ENCODE peak calls at places on chromosome X, in seven cellular contexts. One of them, this sample, is unnamed. For H3K36me3, the result is how much of the 10 kb centered on the place peaks cover.

GRCh38 chrX:13074297-13075262 is 30.2 kb upstream of the FAM9C start:
- DNase-seq in prostate gland: no peak
- DNase-seq in PC-3: no peak
- DNase-seq in fibroblast of lung: no peak
- DNase-seq in GM23248: no peak
- DNase-seq in brain microvascular endothelial cell: no peak
- DNase-seq in upper lobe of right lung: no peak
- DNase-seq in this sample: no peak

GRCh38 chrX:8981742-8982141 is 52.2 kb downstream of the FAM9B start:
- DNase-seq in prostate gland: no peak
- DNase-seq in PC-3: no peak
- DNase-seq in fibroblast of lung: peak
- DNase-seq in GM23248: no peak
- DNase-seq in brain microvascular endothelial cell: no peak
- DNase-seq in upper lobe of right lung: no peak
- DNase-seq in this sample: no peak

GRCh38 chrX:81336455-81337144 is 134.7 kb downstream of the SH3BGRL start:
- DNase-seq in prostate gland: no peak
- DNase-seq in PC-3: no peak
- DNase-seq in fibroblast of lung: peak
- DNase-seq in GM23248: no peak
- DNase-seq in brain microvascular endothelial cell: no peak
- DNase-seq in upper lobe of right lung: no peak
- DNase-seq in this sample: no peak

GRCh38 chrX:14964500-14964899 is 91.3 kb downstream of the MOSPD2 start:
- DNase-seq in prostate gland: no peak
- DNase-seq in PC-3: peak
- DNase-seq in fibroblast of lung: peak
- DNase-seq in GM23248: peak
- DNase-seq in brain microvascular endothelial cell: peak
- DNase-seq in upper lobe of right lung: no peak
- DNase-seq in this sample: no peak

GRCh38 chrX:71543316-71543715 is 10.4 kb downstream of the OGT start:
- DNase-seq in prostate gland: no peak
- DNase-seq in PC-3: peak
- DNase-seq in fibroblast of lung: peak
- DNase-seq in GM23248: peak
- DNase-seq in brain microvascular endothelial cell: peak
- DNase-seq in upper lobe of right lung: no peak
- DNase-seq in this sample: peak

GRCh38 chrX:123648028-123648810 is 84.6 kb downstream of the THOC2 start:
- DNase-seq in prostate gland: peak
- DNase-seq in PC-3: peak
- DNase-seq in fibroblast of lung: peak
- DNase-seq in GM23248: peak
- DNase-seq in brain microvascular endothelial cell: peak
- DNase-seq in upper lobe of right lung: peak
- DNase-seq in this sample: peak

GRCh38 chrX:141989802-141990201 is 86.1 kb downstream of the MAGEC1 start:
- DNase-seq in prostate gland: peak
- DNase-seq in PC-3: peak
- DNase-seq in fibroblast of lung: peak
- DNase-seq in GM23248: no peak
- DNase-seq in brain microvascular endothelial cell: no peak
- DNase-seq in upper lobe of right lung: no peak
- DNase-seq in this sample: no peak

GRCh38 chrX:47707031-47707780 is 48.2 kb upstream of the UXT start:
- DNase-seq in prostate gland: no peak
- DNase-seq in PC-3: no peak
- DNase-seq in fibroblast of lung: no peak
- DNase-seq in GM23248: peak
- DNase-seq in brain microvascular endothelial cell: peak
- DNase-seq in upper lobe of right lung: no peak
- DNase-seq in this sample: no peak

GRCh38 chrX:29090811-29091210 is 503.6 kb downstream of the IL1RAPL1 start:
- DNase-seq in prostate gland: no peak
- DNase-seq in PC-3: peak
- DNase-seq in fibroblast of lung: peak
- DNase-seq in GM23248: no peak
- DNase-seq in brain microvascular endothelial cell: no peak
- DNase-seq in upper lobe of right lung: no peak
- DNase-seq in this sample: no peak

GRCh38 chrX:107826286-107827136 is 845 bp downstream of the MID2 start:
- DNase-seq in prostate gland: peak
- DNase-seq in PC-3: peak
- DNase-seq in fibroblast of lung: peak
- DNase-seq in GM23248: peak
- DNase-seq in brain microvascular endothelial cell: peak
- DNase-seq in upper lobe of right lung: peak
- DNase-seq in this sample: no peak

GRCh38 chrX:41600266-41600665 is 88.5 kb upstream of the GPR34 start:
- DNase-seq in prostate gland: no peak
- DNase-seq in PC-3: no peak
- DNase-seq in fibroblast of lung: peak
- DNase-seq in GM23248: peak
- DNase-seq in brain microvascular endothelial cell: peak
- DNase-seq in upper lobe of right lung: no peak
- DNase-seq in this sample: peak

GRCh38 chrX:70166601-70167590 is 10.4 kb upstream of the DGAT2L6 start:
- DNase-seq in prostate gland: no peak
- DNase-seq in PC-3: peak
- DNase-seq in fibroblast of lung: peak
- DNase-seq in GM23248: peak
- DNase-seq in brain microvascular endothelial cell: peak
- DNase-seq in upper lobe of right lung: no peak
- DNase-seq in this sample: peak

GRCh38 chrX:50889582-50889981 is 21.0 kb upstream of the BMP15 start:
- DNase-seq in prostate gland: no peak
- DNase-seq in PC-3: no peak
- DNase-seq in fibroblast of lung: no peak
- DNase-seq in GM23248: no peak
- DNase-seq in brain microvascular endothelial cell: no peak
- DNase-seq in upper lobe of right lung: no peak
- DNase-seq in this sample: no peak

GRCh38 chrX:113315927-113316326 is 475.3 kb upstream of the AMOT start:
- DNase-seq in prostate gland: no peak
- DNase-seq in PC-3: no peak
- DNase-seq in fibroblast of lung: no peak
- DNase-seq in GM23248: no peak
- DNase-seq in brain microvascular endothelial cell: no peak
- DNase-seq in upper lobe of right lung: no peak
- DNase-seq in this sample: no peak

GRCh38 chrX:68511255-68511654 is 12.4 kb downstream of the YIPF6 start:
- DNase-seq in prostate gland: peak
- DNase-seq in PC-3: peak
- DNase-seq in fibroblast of lung: peak
- DNase-seq in GM23248: peak
- DNase-seq in brain microvascular endothelial cell: peak
- DNase-seq in upper lobe of right lung: no peak
- DNase-seq in this sample: no peak
- H3K36me3 ChIP-seq in prostate gland: under half
- H3K36me3 ChIP-seq in PC-3: under half
- H3K36me3 ChIP-seq in fibroblast of lung: under half
- H3K36me3 ChIP-seq in GM23248: under half
- H3K36me3 ChIP-seq in brain microvascular endothelial cell: under half
- H3K36me3 ChIP-seq in upper lobe of right lung: under half
- H3K36me3 ChIP-seq in this sample: under half

GRCh38 chrX:74284391-74284952 is 19.5 kb upstream of the ZCCHC13 start:
- DNase-seq in prostate gland: no peak
- DNase-seq in PC-3: no peak
- DNase-seq in fibroblast of lung: no peak
- DNase-seq in GM23248: no peak
- DNase-seq in brain microvascular endothelial cell: no peak
- DNase-seq in upper lobe of right lung: no peak
- DNase-seq in this sample: no peak

GRCh38 chrX:74291964-74292891 is 11.8 kb upstream of the ZCCHC13 start:
- DNase-seq in prostate gland: peak
- DNase-seq in PC-3: peak
- DNase-seq in fibroblast of lung: peak
- DNase-seq in GM23248: peak
- DNase-seq in brain microvascular endothelial cell: peak
- DNase-seq in upper lobe of right lung: peak
- DNase-seq in this sample: peak

GRCh38 chrX:74291577-74291963 is 12.4 kb upstream of the ZCCHC13 start:
- DNase-seq in prostate gland: no peak
- DNase-seq in PC-3: no peak
- DNase-seq in fibroblast of lung: no peak
- DNase-seq in GM23248: no peak
- DNase-seq in brain microvascular endothelial cell: no peak
- DNase-seq in upper lobe of right lung: no peak
- DNase-seq in this sample: no peak

GRCh38 chrX:74286950-74287349 is 17.0 kb upstream of the ZCCHC13 start:
- DNase-seq in prostate gland: no peak
- DNase-seq in PC-3: peak
- DNase-seq in fibroblast of lung: peak
- DNase-seq in GM23248: peak
- DNase-seq in brain microvascular endothelial cell: peak
- DNase-seq in upper lobe of right lung: no peak
- DNase-seq in this sample: no peak
- H3K36me3 ChIP-seq in prostate gland: under half
- H3K36me3 ChIP-seq in PC-3: half or more
- H3K36me3 ChIP-seq in fibroblast of lung: under half
- H3K36me3 ChIP-seq in GM23248: under half
- H3K36me3 ChIP-seq in brain microvascular endothelial cell: under half
- H3K36me3 ChIP-seq in upper lobe of right lung: under half
- H3K36me3 ChIP-seq in this sample: under half

DNA sequence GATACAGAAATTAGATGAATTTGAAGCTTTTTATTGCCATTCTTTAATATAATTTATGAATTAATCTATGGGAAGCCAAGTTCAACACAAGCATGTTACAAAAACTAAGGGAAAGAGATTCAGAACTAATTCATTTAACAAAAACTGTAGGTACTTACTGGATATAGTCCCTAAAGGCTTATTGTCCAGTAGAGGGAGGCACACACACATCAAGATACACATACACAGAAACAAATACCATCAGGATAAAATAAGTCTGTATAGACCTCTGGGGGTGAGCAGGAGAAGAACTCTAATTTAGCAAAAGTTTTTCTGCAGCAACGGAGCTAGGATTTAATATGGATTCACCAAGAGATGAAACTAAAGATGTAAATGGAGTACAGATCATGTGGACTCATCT is 83.0 kb upstream of the IL13RA1 start:
- DNase-seq in prostate gland: peak
- DNase-seq in PC-3: peak
- DNase-seq in fibroblast of lung: peak
- DNase-seq in GM23248: peak
- DNase-seq in brain microvascular endothelial cell: peak
- DNase-seq in upper lobe of right lung: no peak
- DNase-seq in this sample: peak
- H3K36me3 ChIP-seq in prostate gland: under half
- H3K36me3 ChIP-seq in PC-3: under half
- H3K36me3 ChIP-seq in fibroblast of lung: under half
- H3K36me3 ChIP-seq in GM23248: under half
- H3K36me3 ChIP-seq in brain microvascular endothelial cell: under half
- H3K36me3 ChIP-seq in upper lobe of right lung: under half
- H3K36me3 ChIP-seq in this sample: under half

DNA sequence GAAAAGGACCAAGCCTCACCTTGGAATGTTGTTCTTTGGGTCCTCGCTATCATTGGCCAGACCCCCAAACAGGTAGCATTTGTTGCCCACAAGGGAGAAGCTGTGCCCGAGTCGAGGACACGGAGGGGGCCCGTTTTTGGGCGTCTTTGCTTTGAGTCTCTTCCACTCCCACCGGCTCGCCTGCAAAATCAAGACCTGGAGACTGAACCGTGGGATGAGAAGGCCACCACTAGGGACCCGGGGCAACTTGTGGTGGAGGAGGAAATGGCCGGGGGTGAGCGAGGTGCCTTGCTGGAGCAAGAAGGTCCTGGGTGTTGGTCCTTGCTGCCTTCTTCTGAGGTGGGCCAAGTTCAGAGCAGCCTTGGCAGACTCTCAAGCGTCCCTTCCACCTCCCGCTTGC is 7.5 kb downstream of the HCFC1 start:
- DNase-seq in prostate gland: no peak
- DNase-seq in PC-3: no peak
- DNase-seq in fibroblast of lung: no peak
- DNase-seq in GM23248: no peak
- DNase-seq in brain microvascular endothelial cell: no peak
- DNase-seq in upper lobe of right lung: no peak
- DNase-seq in this sample: no peak
- H3K36me3 ChIP-seq in prostate gland: under half
- H3K36me3 ChIP-seq in PC-3: under half
- H3K36me3 ChIP-seq in fibroblast of lung: under half
- H3K36me3 ChIP-seq in GM23248: under half
- H3K36me3 ChIP-seq in brain microvascular endothelial cell: under half
- H3K36me3 ChIP-seq in upper lobe of right lung: under half
- H3K36me3 ChIP-seq in this sample: under half

GRCh38 chrX:40058719-40059118 is 39.0 kb downstream of the BCOR start:
- DNase-seq in prostate gland: no peak
- DNase-seq in PC-3: no peak
- DNase-seq in fibroblast of lung: no peak
- DNase-seq in GM23248: no peak
- DNase-seq in brain microvascular endothelial cell: no peak
- DNase-seq in upper lobe of right lung: peak
- DNase-seq in this sample: no peak

GRCh38 chrX:40057405-40057804 is 40.4 kb downstream of the BCOR start:
- DNase-seq in prostate gland: no peak
- DNase-seq in PC-3: no peak
- DNase-seq in fibroblast of lung: no peak
- DNase-seq in GM23248: no peak
- DNase-seq in brain microvascular endothelial cell: no peak
- DNase-seq in upper lobe of right lung: no peak
- DNase-seq in this sample: no peak

GRCh38 chrX:40056420-40056819 is 41.3 kb downstream of the BCOR start:
- DNase-seq in prostate gland: no peak
- DNase-seq in PC-3: no peak
- DNase-seq in fibroblast of lung: no peak
- DNase-seq in GM23248: no peak
- DNase-seq in brain microvascular endothelial cell: no peak
- DNase-seq in upper lobe of right lung: no peak
- DNase-seq in this sample: no peak

GRCh38 chrX:40055495-40055894 is 42.3 kb downstream of the BCOR start:
- DNase-seq in prostate gland: no peak
- DNase-seq in PC-3: peak
- DNase-seq in fibroblast of lung: peak
- DNase-seq in GM23248: no peak
- DNase-seq in brain microvascular endothelial cell: peak
- DNase-seq in upper lobe of right lung: no peak
- DNase-seq in this sample: no peak

DNA sequence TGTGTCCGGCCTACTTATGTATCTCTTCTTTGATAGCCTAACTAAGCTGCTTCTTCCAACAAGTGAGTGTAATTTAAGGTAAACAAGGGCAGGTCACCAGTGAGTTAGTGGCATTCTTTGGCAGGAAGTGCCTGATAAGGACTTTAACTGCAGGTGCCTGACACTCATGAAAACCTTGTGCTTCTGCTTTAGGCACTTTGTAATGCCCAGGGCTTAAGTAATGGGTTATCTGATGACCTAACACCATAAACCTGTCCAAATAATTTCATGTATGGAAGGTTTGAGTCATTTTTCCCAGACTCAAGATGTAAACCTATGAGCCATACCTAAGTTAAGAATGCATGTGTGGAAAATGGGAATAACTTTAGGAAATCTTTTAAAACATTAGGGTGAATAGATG is 43.0 kb downstream of the BCOR start:
- DNase-seq in prostate gland: no peak
- DNase-seq in PC-3: peak
- DNase-seq in fibroblast of lung: peak
- DNase-seq in GM23248: no peak
- DNase-seq in brain microvascular endothelial cell: no peak
- DNase-seq in upper lobe of right lung: no peak
- DNase-seq in this sample: no peak
- H3K36me3 ChIP-seq in prostate gland: under half
- H3K36me3 ChIP-seq in PC-3: half or more
- H3K36me3 ChIP-seq in fibroblast of lung: under half
- H3K36me3 ChIP-seq in GM23248: under half
- H3K36me3 ChIP-seq in brain microvascular endothelial cell: under half
- H3K36me3 ChIP-seq in upper lobe of right lung: half or more
- H3K36me3 ChIP-seq in this sample: under half